ENCODE peak calls at places on chromosomes 5 and 9, in seven cellular contexts. V is left lobe of liver; M is activated CD4-positive, alpha-beta memory T cell treated with anti-CD3 and anti-CD28 coated beads, Interleukin-2, amount 10 ng/mL, durations not matched to agents 7 days and 5 days; X is activated T-cell treated with anti-CD3 and anti-CD28 coated beads for 1 hour; Z is activated CD8-positive, alpha-beta T cell treated with anti-CD3 and anti-CD28 coated beads for 36 hours; W is effector memory CD8-positive, alpha-beta T cell; F is EL. O is an unnamed sample.

GRCh38 chr5:149317281-149318048 is 27.8 kb upstream of the GRPEL2 start:
- DNase-seq in V (no peak), M (peak; percentile 45), X (no peak), Z (peak; percentile 59), W (peak; percentile 25), F (peak; percentile 56), O (peak; percentile 80)

GRCh38 chr9:38362912-38363588 is 29.5 kb upstream of the ALDH1B1 start:
- DNase-seq in V (no peak), M (peak; percentile 19), X (no peak), Z (peak; percentile 40), W (no peak), F (peak; percentile 85), O (peak; percentile 79)

GRCh38 chr9:94929373-94929764 is 202.9 kb downstream of the AOPEP start:
- DNase-seq in V (no peak), M (no peak), X (no peak), Z (no peak), W (no peak), F (no peak), O (no peak)

GRCh38 chr9:129236441-129237145 is 58.5 kb upstream of the IER5L start:
- DNase-seq in V (no peak), M (no peak), X (no peak), Z (peak; percentile 38), W (no peak), F (no peak), O (peak; percentile 23)

GRCh38 chr5:10594591-10595210 is 30.8 kb downstream of the ANKRD33B start:
- DNase-seq in V (no peak), M (no peak), X (no peak), Z (no peak), W (no peak), F (peak; percentile 73), O (no peak)

GRCh38 chr5:178078197-178078995 is 34.9 kb upstream of the N4BP3 start:
- DNase-seq in V (no peak), M (no peak), X (no peak), Z (no peak), W (no peak), F (peak; percentile 94), O (no peak)

GRCh38 chr5:154642499-154643245 is 112.5 kb upstream of the LARP1 start:
- DNase-seq in V (no peak), M (no peak), X (no peak), Z (no peak), W (no peak), F (peak; percentile 38), O (peak; percentile 71)

GRCh38 chr5:50666261-50667078 is at the start of gene PARP8:
- DNase-seq in V (peak; percentile 58), M (peak; percentile 50), X (peak; percentile 30), Z (peak; percentile 52), W (peak; percentile 52), F (peak; percentile 66), O (peak; percentile 82)